ENCODE peak calls at places on chromosomes 13 and 19, in four cellular contexts. One of them, this sample, is unnamed.

GRCh38 chr19:17555929-17556813 is 722 bp downstream of the COLGALT1 start:
- DNase-seq in hepatic stellate cell: peak
- DNase-seq in ELR: peak
- DNase-seq in NCI-H2171: no peak
- DNase-seq in this sample: peak

GRCh38 chr13:31092631-31093030 is 69.1 kb downstream of the HSPH1 start:
- DNase-seq in NCI-H2171: no peak
- DNase-seq in ELR: no peak
- DNase-seq in hepatic stellate cell: no peak
- DNase-seq in this sample: no peak

GRCh38 chr13:64397699-64398098 is 2832.4 kb downstream of the PCDH9 start:
- DNase-seq in hepatic stellate cell: no peak
- DNase-seq in NCI-H2171: no peak
- DNase-seq in ELR: peak
- DNase-seq in this sample: no peak

GRCh38 chr13:53052675-53053074 is 24.1 kb downstream of the OLFM4 start:
- DNase-seq in hepatic stellate cell: no peak
- DNase-seq in ELR: no peak
- DNase-seq in NCI-H2171: no peak
- DNase-seq in this sample: peak

GRCh38 chr19:23996549-23996948 is 81.9 kb downstream of the ZNF726 start:
- DNase-seq in hepatic stellate cell: peak
- DNase-seq in ELR: peak
- DNase-seq in NCI-H2171: no peak
- DNase-seq in this sample: no peak

GRCh38 chr13:91804724-91805123 is 406.3 kb downstream of the GPC5 start:
- DNase-seq in ELR: no peak
- DNase-seq in hepatic stellate cell: no peak
- DNase-seq in NCI-H2171: peak
- DNase-seq in this sample: no peak

GRCh38 chr13:111873676-111874178 is 193.2 kb upstream of the SOX1 start:
- DNase-seq in NCI-H2171: no peak
- DNase-seq in ELR: no peak
- DNase-seq in hepatic stellate cell: no peak
- DNase-seq in this sample: no peak

GRCh38 chr19:13302521-13303270 is 152.5 kb downstream of the IER2 start:
- DNase-seq in ELR: no peak
- DNase-seq in NCI-H2171: peak
- DNase-seq in hepatic stellate cell: no peak
- DNase-seq in this sample: no peak

GRCh38 chr13:49664606-49665005 is 26.7 kb downstream of the EBPL start:
- DNase-seq in ELR: no peak
- DNase-seq in hepatic stellate cell: no peak
- DNase-seq in NCI-H2171: no peak
- DNase-seq in this sample: no peak